ENCODE peak calls at places on chromosomes 2 and 18, in four cellular contexts. V is K562, D is endothelial cell of umbilical vein, R is IMR-90. K is an unnamed sample.

GRCh38 chr18:2656237-2657042 is 914 bp downstream of the SMCHD1 start:
- DNase-seq in V (peak; percentile 53), R (peak; percentile 31), D (peak; percentile 56), K (no peak)

GRCh38 chr2:132729572-132729971 is 59.6 kb upstream of the LYPD1 start:
- DNase-seq in R (no peak), D (no peak), V (no peak), K (no peak)

GRCh38 chr18:34787931-34788532 is 77.9 kb downstream of the DTNA start:
- DNase-seq in D (peak; percentile 80), R (peak; percentile 69), V (peak; percentile 52), K (no peak)

GRCh38 chr18:52160652-52161051 is 179.3 kb upstream of the DCC start:
- DNase-seq in D (no peak), V (no peak), R (no peak), K (peak; percentile 88)

GRCh38 chr18:32577561-32577960 is 106.9 kb upstream of the GAREM1 start:
- DNase-seq in V (no peak), R (no peak), D (no peak), K (no peak)

GRCh38 chr2:100216015-100216414 is 73.6 kb upstream of the AFF3 start:
- DNase-seq in V (no peak), D (no peak), R (no peak), K (no peak)

GRCh38 chr2:225030089-225030653 is 12.1 kb downstream of the DOCK10 start:
- DNase-seq in V (no peak), D (no peak), R (no peak), K (no peak)

GRCh38 chr18:44290366-44290855 is 390.3 kb upstream of the SETBP1 start:
- DNase-seq in D (peak; percentile 21), R (no peak), V (no peak), K (no peak)

GRCh38 chr2:43708891-43709290 is 32.7 kb upstream of the C1GALT1C1L start:
- DNase-seq in R (peak; percentile 31), D (no peak), V (no peak), K (no peak)

GRCh38 chr2:136214284-136214683 is 96.3 kb upstream of the CXCR4 start:
- DNase-seq in D (no peak), R (no peak), V (no peak), K (no peak)

GRCh38 chr2:16291731-16292550 is 351.6 kb downstream of the MYCN start:
- DNase-seq in D (no peak), R (no peak), V (no peak), K (no peak)

GRCh38 chr2:97695744-97696143 is 17.6 kb upstream of the ZAP70 start:
- DNase-seq in D (no peak), V (no peak), R (no peak), K (no peak)

GRCh38 chr2:21256006-21256405 is 132.2 kb downstream of the TDRD15 start:
- DNase-seq in R (no peak), V (peak; percentile 20), D (peak; percentile 66), K (peak; percentile 30)

GRCh38 chr18:55224086-55224625 is 264.9 kb upstream of the CCDC68 start:
- DNase-seq in R (peak; percentile 55), V (no peak), D (no peak), K (no peak)

GRCh38 chr18:3511980-3512379 is 62.0 kb downstream of the TGIF1 start:
- DNase-seq in V (peak; percentile 66), R (peak; percentile 68), D (peak; percentile 44), K (peak; percentile 23)

GRCh38 chr2:124585277-124585676 is 560.2 kb downstream of the CNTNAP5 start:
- DNase-seq in R (no peak), D (no peak), V (no peak), K (no peak)

GRCh38 chr18:75360206-75360605 is 67.3 kb downstream of the SMIM21 start:
- DNase-seq in R (no peak), V (no peak), D (no peak), K (no peak)

GRCh38 chr2:254231-254630 is 9.6 kb downstream of the SH3YL1 start:
- DNase-seq in D (no peak), V (no peak), R (no peak), K (no peak)

GRCh38 chr2:7430421-7430868 is 513.2 kb downstream of the RNF144A start:
- DNase-seq in D (no peak), V (no peak), R (no peak), K (no peak)

GRCh38 chr2:120793682-120794403 is 58.2 kb downstream of the GLI2 start:
- DNase-seq in V (no peak), D (no peak), R (no peak), K (peak; percentile 69)

GRCh38 chr18:54942569-54942968 is 16.7 kb downstream of the CCDC68 start:
- DNase-seq in R (no peak), D (no peak), V (no peak), K (no peak)

GRCh38 chr2:165522746-165523145 is 53.2 kb downstream of the CSRNP3 start:
- DNase-seq in D (no peak), R (no peak), V (no peak), K (no peak)

GRCh38 chr18:78975282-78975681 is 4.3 kb upstream of the SALL3 start:
- DNase-seq in R (no peak), V (no peak), D (no peak), K (no peak)

GRCh38 chr2:140457483-140457882 is 1673.3 kb downstream of the LRP1B start:
- DNase-seq in D (no peak), V (no peak), R (no peak), K (no peak)

GRCh38 chr2:45168731-45169338 is 159.6 kb upstream of the SIX2 start:
- DNase-seq in R (no peak), V (no peak), D (peak; percentile 36), K (no peak)

GRCh38 chr18:24198461-24198860 is 59.6 kb downstream of the CABYR start:
- DNase-seq in V (no peak), R (no peak), D (no peak), K (no peak)

GRCh38 chr2:156340818-156341481 is 8.4 kb upstream of the NR4A2 start:
- DNase-seq in D (no peak), R (peak; percentile 55), V (peak; percentile 52), K (no peak)

GRCh38 chr2:111061192-111061591 is 59.5 kb upstream of the BCL2L11 start:
- DNase-seq in D (no peak), R (no peak), V (no peak), K (no peak)

GRCh38 chr2:39386064-39386463 is 51.0 kb downstream of the MAP4K3 start:
- DNase-seq in V (no peak), R (no peak), D (no peak), K (no peak)

GRCh38 chr18:36527025-36527424 is 229.5 kb downstream of the FHOD3 start:
- DNase-seq in D (no peak), R (peak; percentile 30), V (no peak), K (no peak)

GRCh38 chr2:217338306-217338916 is 478.5 kb upstream of the TNP1 start:
- DNase-seq in V (no peak), R (peak; percentile 96), D (no peak), K (peak; percentile 9)

GRCh38 chr2:181574321-181574720 is 82.6 kb downstream of the CERKL start:
- DNase-seq in D (no peak), R (no peak), V (no peak), K (no peak)

GRCh38 chr2:199488772-199489400 is 31.1 kb upstream of the SATB2 start:
- DNase-seq in V (peak; percentile 69), R (peak; percentile 59), D (peak; percentile 61), K (peak; percentile 26)

GRCh38 chr18:634551-635045 is 22.9 kb upstream of the TYMS start:
- DNase-seq in D (peak; percentile 12), R (no peak), V (no peak), K (no peak)

GRCh38 chr2:41937464-41937861 is 110.4 kb upstream of the PKDCC start:
- DNase-seq in V (no peak), D (no peak), R (peak; percentile 41), K (no peak)

GRCh38 chr18:22093731-22094374 is 75.5 kb upstream of the GATA6 start:
- DNase-seq in R (no peak), D (no peak), V (peak; percentile 94), K (no peak)

GRCh38 chr2:242002944-242003343 is 133.4 kb downstream of the RTP5 start:
- DNase-seq in R (no peak), V (no peak), D (no peak), K (no peak)
- H3K9me1 ChIP-seq in R (no peaks in the 10 kb centered on the region), V (no peaks in the 10 kb centered on the region), D (no peaks in the 10 kb centered on the region), K (no peaks in the 10 kb centered on the region)

DNA sequence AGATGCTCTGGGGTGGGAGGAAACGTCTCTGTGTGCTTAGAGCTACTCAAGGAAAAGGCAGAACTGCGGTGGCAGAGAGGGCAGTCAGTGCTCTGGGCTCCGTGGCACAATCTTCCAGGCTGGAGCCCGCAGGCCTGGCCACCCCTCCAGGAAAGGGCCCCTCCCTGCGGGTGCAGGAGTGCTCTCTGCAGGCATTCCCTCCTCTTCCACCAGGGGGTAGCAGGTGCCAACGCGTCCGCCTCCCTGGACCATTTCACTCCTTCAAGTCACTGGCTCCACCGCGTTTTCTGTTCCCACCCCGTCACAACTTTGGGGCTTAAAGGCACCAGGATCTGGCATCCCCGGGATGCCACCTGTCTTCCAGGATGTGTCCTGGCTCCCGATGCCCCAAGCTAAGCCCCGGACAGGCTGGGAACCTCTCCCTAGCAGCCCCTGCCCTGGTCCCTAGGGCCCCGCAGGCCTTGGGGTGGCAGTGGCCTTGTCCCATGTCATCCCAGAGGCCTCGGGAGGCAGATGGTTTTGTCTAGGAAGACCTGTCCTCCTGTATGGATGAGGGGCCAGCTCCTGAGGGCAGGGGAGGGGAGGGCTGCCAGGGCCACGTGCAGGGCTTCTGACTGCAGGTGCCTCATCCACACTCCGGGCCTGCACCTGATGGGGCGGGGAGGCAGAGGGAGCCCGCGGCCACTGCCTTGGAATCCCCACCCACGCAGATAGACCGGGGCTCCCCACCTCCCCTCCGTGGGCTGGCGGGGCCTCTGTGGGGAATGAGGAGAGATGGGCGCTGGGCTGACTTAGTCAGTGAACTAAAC is 26.4 kb downstream of the KCNIP3 start:
- DNase-seq in D (no peak), V (peak; percentile 61), R (no peak), K (no peak)
- H3K27ac ChIP-seq in D (no peak overlapping the region), V (no peak overlapping the region), R (no peak overlapping the region), K (no peak overlapping the region)

GRCh38 chr18:48566588-48566987 is 27.8 kb downstream of the CTIF start:
- DNase-seq in R (no peak), D (no peak), V (peak; percentile 64), K (no peak)

GRCh38 chr18:48569139-48569914 is 30.5 kb downstream of the CTIF start:
- DNase-seq in V (no peak), R (no peak), D (no peak), K (no peak)

GRCh38 chr18:48569915-48570264 is 31.1 kb downstream of the CTIF start:
- DNase-seq in D (no peak), V (no peak), R (no peak), K (no peak)

GRCh38 chr18:48565105-48565504 is 26.3 kb downstream of the CTIF start:
- DNase-seq in V (no peak), D (peak; percentile 79), R (no peak), K (no peak)

GRCh38 chr18:48567388-48567787 is 28.6 kb downstream of the CTIF start:
- DNase-seq in R (no peak), V (no peak), D (no peak), K (no peak)
- H4K20me1 ChIP-seq in R (peaks cover 93% of the 10 kb centered on the region), V (no peaks in the 10 kb centered on the region), D (no peaks in the 10 kb centered on the region), K (no peaks in the 10 kb centered on the region)

DNA sequence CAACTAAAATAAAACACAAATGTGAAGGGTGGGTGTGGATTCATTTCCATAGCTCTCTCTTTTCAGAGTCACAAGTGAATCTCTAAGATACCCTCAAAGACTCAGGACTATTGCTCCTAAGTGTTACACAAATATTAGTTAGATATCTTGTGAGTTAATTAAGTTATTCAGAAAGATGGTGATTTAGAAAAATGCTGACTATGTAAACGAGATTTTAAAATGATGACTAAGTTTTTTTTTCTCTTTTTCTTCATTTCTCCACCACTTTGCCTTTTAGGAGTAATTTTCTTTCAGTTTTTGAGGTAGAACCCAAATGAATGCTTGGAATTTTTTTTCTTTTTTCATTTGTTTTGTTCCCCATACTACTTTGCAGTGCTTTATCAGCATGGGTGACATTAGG is 479.7 kb downstream of the SPAG16 start:
- DNase-seq in R (no peak), V (no peak), D (no peak), K (no peak)
- H3K9me1 ChIP-seq in R (no peaks in the 10 kb centered on the region), V (no peaks in the 10 kb centered on the region), D (no peaks in the 10 kb centered on the region), K (no peaks in the 10 kb centered on the region)